ENCODE peak calls at places on chromosomes 2 and 18, in ten cellular contexts. E is fibroblast of the aortic adventitia, M is neural progenitor cell, X is cardiac muscle cell, L is ascending aorta, F is NB4, J is astrocyte, Y is foreskin fibroblast, U is adrenal gland, W is dorsolateral prefrontal cortex. S is an unnamed sample.
A peak's percentile ranks its signal among the peaks of the same experiment; 100 is the strongest.

GRCh38 chr2:7907041-7907440 is 774.8 kb upstream of the ID2 start:
- DNase-seq in E (no peak), M (no peak), X (no peak), L (no peak), F (no peak), J (no peak), Y (no peak), U (no peak), W (no peak), S (no peak)

GRCh38 chr18:52903858-52904257 is 563.9 kb downstream of the DCC start:
- DNase-seq in E (no peak), M (peak; percentile 73), X (peak; percentile 10), L (no peak), F (peak; percentile 46), J (no peak), Y (peak; percentile 0), U (peak; percentile 11), W (no peak), S (peak; percentile 0)

GRCh38 chr2:98518106-98518505 is 73.4 kb downstream of the INPP4A start:
- DNase-seq in E (no peak), M (peak; percentile 19), X (peak; percentile 45), L (no peak), F (peak; percentile 71), J (no peak), Y (no peak), U (no peak), W (no peak), S (peak; percentile 62)

GRCh38 chr2:70938580-70938938 is 2.9 kb downstream of the ATP6V1B1 start:
- DNase-seq in E (no peak), M (no peak), X (no peak), L (no peak), F (no peak), J (no peak), Y (no peak), U (no peak), W (no peak), S (no peak)

GRCh38 chr18:71902482-71902881 is 641.7 kb downstream of the CBLN2 start:
- DNase-seq in E (no peak), M (no peak), X (no peak), L (no peak), F (no peak), J (no peak), Y (no peak), U (no peak), W (no peak), S (no peak)

GRCh38 chr2:234986346-234986745 is 34.5 kb downstream of the SH3BP4 start:
- DNase-seq in E (no peak), M (no peak), X (no peak), L (no peak), F (no peak), J (no peak), Y (no peak), U (no peak), W (no peak), S (no peak)

GRCh38 chr2:3641841-3642421 is 16.1 kb upstream of the ALLC start:
- DNase-seq in E (no peak), M (no peak), X (peak; percentile 62), L (no peak), F (no peak), J (no peak), Y (no peak), U (no peak), W (no peak), S (no peak)

GRCh38 chr18:63297678-63298392 is 21.7 kb downstream of the BCL2 start:
- DNase-seq in E (no peak), M (no peak), X (no peak), L (no peak), F (no peak), J (peak; percentile 7), Y (no peak), U (no peak), W (no peak), S (no peak)

GRCh38 chr18:11366410-11366809 is 217.0 kb upstream of the PIEZO2 start:
- DNase-seq in E (no peak), M (no peak), X (no peak), L (no peak), F (no peak), J (peak; percentile 31), Y (peak; percentile 53), U (peak; percentile 18), W (no peak), S (peak; percentile 79)

GRCh38 chr2:46286715-46287114 is 10.5 kb upstream of the EPAS1 start:
- DNase-seq in E (no peak), M (no peak), X (no peak), L (no peak), F (no peak), J (no peak), Y (no peak), U (no peak), W (no peak), S (no peak)

GRCh38 chr2:46284260-46284659 is 12.9 kb upstream of the EPAS1 start:
- DNase-seq in E (no peak), M (no peak), X (no peak), L (no peak), F (no peak), J (no peak), Y (no peak), U (no peak), W (no peak), S (no peak)

GRCh38 chr2:46284812-46285211 is 12.4 kb upstream of the EPAS1 start:
- DNase-seq in E (no peak), M (peak; percentile 39), X (no peak), L (no peak), F (no peak), J (no peak), Y (no peak), U (no peak), W (no peak), S (no peak)

GRCh38 chr2:46281939-46282338 is 15.3 kb upstream of the EPAS1 start:
- DNase-seq in E (no peak), M (no peak), X (no peak), L (no peak), F (no peak), J (no peak), Y (no peak), U (no peak), W (no peak), S (no peak)

GRCh38 chr2:46283693-46284092 is 13.5 kb upstream of the EPAS1 start:
- DNase-seq in E (no peak), M (no peak), X (no peak), L (no peak), F (no peak), J (no peak), Y (no peak), U (no peak), W (no peak), S (no peak)
- H3K4me3 ChIP-seq in E (no peak overlapping the region), M (no peak overlapping the region), X (no peak overlapping the region), L (no peak overlapping the region), F (no peak overlapping the region), J (no peak overlapping the region), Y (no peak overlapping the region), U (no peak overlapping the region), W (no peak overlapping the region), S (no peak overlapping the region)

GRCh38 chr2:213152065-213152794 is 818 bp upstream of the IKZF2 start:
- DNase-seq in E (peak; percentile 72), M (peak; percentile 82), X (peak; percentile 86), L (peak; percentile 12), F (peak; percentile 57), J (peak; percentile 69), Y (peak; percentile 65), U (peak; percentile 74), W (peak; percentile 67), S (peak; percentile 91)
- TF ChIP-seq CTCF in E (peak; percentile 58), M (peak; percentile 41), X (peak; percentile 46), L (peak; percentile 46), F (peak; percentile 4), J (no peak), Y (peak; percentile 46), U (peak; percentile 43), W (peak; percentile 60), S (peak; percentile 53)

GRCh38 chr2:120731175-120731574 is 4.5 kb upstream of the GLI2 start:
- DNase-seq in E (no peak), M (no peak), X (no peak), L (no peak), F (no peak), J (no peak), Y (no peak), U (no peak), W (no peak), S (no peak)

GRCh38 chr2:120726245-120726644 is 9.4 kb upstream of the GLI2 start:
- DNase-seq in E (no peak), M (no peak), X (no peak), L (no peak), F (no peak), J (no peak), Y (no peak), U (no peak), W (no peak), S (no peak)

GRCh38 chr2:120732506-120733237 is 3.0 kb upstream of the GLI2 start:
- DNase-seq in E (no peak), M (no peak), X (no peak), L (no peak), F (no peak), J (no peak), Y (no peak), U (no peak), W (no peak), S (no peak)

GRCh38 chr2:120730053-120730439 is 5.6 kb upstream of the GLI2 start:
- DNase-seq in E (no peak), M (no peak), X (no peak), L (no peak), F (no peak), J (no peak), Y (no peak), U (no peak), W (no peak), S (no peak)

DNA sequence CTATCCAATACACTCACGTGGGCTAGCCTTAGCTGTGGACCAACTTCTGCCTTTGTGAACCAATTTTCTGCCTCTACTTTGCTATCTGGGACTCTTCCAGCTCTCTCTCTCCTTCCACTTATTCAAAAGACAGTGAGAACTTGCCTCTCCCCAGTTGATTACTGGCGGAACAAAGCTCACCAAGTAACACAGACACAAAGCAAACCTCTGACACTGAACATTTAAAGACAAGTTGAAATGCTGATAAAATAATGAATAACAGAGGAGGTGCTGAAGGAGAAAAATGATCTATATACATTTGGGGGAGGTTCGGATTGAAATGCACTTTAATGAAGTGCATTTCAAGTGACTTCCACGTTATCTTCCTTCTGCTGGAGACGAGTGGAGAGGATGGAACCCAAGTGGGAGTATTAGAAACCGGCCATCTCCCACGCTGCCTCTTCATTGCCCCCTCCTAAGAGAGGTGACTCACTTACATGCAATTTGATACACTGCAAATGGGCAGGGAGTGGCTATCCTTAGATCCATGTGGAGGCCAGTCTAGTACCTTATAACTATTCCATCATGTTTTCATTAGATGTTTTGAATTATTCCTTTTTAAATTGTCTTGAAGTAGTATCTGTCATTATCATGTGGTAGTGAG is 6.1 kb upstream of the GLI2 start:
- DNase-seq in E (peak; percentile 87), M (no peak), X (peak; percentile 89), L (no peak), F (no peak), J (peak; percentile 84), Y (peak; percentile 82), U (no peak), W (no peak), S (peak; percentile 84)
- H3K4me3 ChIP-seq in E (peak overlapping the region; percentile 20), M (no peak overlapping the region), X (no peak overlapping the region), L (no peak overlapping the region), F (no peak overlapping the region), J (no peak overlapping the region), Y (no peak overlapping the region), U (no peak overlapping the region), W (no peak overlapping the region), S (no peak overlapping the region)

DNA sequence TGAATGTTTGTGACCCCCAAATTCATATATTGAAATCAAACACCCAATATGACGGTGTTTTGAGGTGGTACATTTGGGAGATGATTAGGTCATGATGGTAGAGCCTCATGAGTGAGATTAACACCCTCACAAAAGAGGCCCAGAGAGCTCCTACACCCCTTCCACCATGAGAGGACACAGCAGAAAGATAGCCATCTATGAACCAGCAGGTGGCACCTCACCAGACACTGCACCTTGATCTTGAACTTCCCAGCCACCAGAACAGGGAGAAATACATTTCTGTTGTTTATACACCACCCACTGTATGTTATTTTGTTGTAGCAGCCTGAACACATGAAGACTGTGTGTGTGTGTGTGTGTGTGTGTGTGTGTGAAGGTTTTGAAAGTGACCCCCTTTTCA is 58.1 kb downstream of the ST3GAL5 start:
- DNase-seq in E (no peak), M (no peak), X (no peak), L (no peak), F (no peak), J (no peak), Y (no peak), U (no peak), W (no peak), S (peak; percentile 25)
- TF ChIP-seq CTCF in E (no peak), M (no peak), X (no peak), L (no peak), F (no peak), J (no peak), Y (no peak), U (no peak), W (no peak), S (peak; percentile 35)